ENCODE peak calls at places on chromosome 16, in six cellular contexts. F is GM23338, C is GM23248, E is MM.1S, P is HCT116, X is OCI-LY7. S is an unnamed sample.

GRCh38 chr16:65121870-65122723 is at the start of gene CDH11:
- DNase-seq in F (peak; percentile 78), C (peak; percentile 93), E (no peak), P (no peak), X (no peak), S (peak; percentile 93)

GRCh38 chr16:57013268-57013667 is 23.9 kb downstream of the NLRC5 start:
- DNase-seq in F (no peak), C (peak; percentile 76), E (no peak), P (no peak), X (no peak), S (no peak)

GRCh38 chr16:68786685-68787418 is 49.8 kb downstream of the CDH1 start:
- DNase-seq in F (no peak), C (peak; percentile 30), E (no peak), P (no peak), X (no peak), S (no peak)

GRCh38 chr16:84715854-84716253 is 16.1 kb downstream of the USP10 start:
- DNase-seq in F (no peak), C (no peak), E (no peak), P (no peak), X (no peak), S (no peak)

GRCh38 chr16:67967183-67967955 is 1.1 kb downstream of the SLC12A4 start:
- DNase-seq in F (no peak), C (peak; percentile 59), E (peak; percentile 17), P (no peak), X (peak; percentile 58), S (no peak)

GRCh38 chr16:10556240-10556639 is 24.2 kb downstream of the EMP2 start:
- DNase-seq in F (no peak), C (no peak), E (no peak), P (no peak), X (no peak), S (no peak)

GRCh38 chr16:6892961-6893360 is 439.7 kb upstream of the RBFOX1 start:
- DNase-seq in F (no peak), C (no peak), E (no peak), P (no peak), X (no peak), S (peak; percentile 18)

GRCh38 chr16:15502041-15502725 is 67.8 kb downstream of the BMERB1 start:
- DNase-seq in F (peak; percentile 26), C (peak; percentile 95), E (no peak), P (peak; percentile 95), X (no peak), S (no peak)

GRCh38 chr16:9139965-9140364 is 48.5 kb downstream of the HAPSTR1 start:
- DNase-seq in F (peak; percentile 86), C (peak; percentile 56), E (no peak), P (peak; percentile 59), X (peak; percentile 79), S (peak; percentile 39)

GRCh38 chr16:2081685-2082084 is 33.9 kb downstream of the TSC2 start:
- DNase-seq in F (no peak), C (no peak), E (no peak), P (no peak), X (no peak), S (no peak)

GRCh38 chr16:5001571-5001970 is 32.2 kb downstream of the NAGPA start:
- DNase-seq in F (no peak), C (no peak), E (no peak), P (no peak), X (no peak), S (no peak)

GRCh38 chr16:68744744-68745280 is 7.7 kb downstream of the CDH1 start:
- DNase-seq in F (peak; percentile 94), C (peak; percentile 56), E (no peak), P (peak; percentile 88), X (no peak), S (no peak)

GRCh38 chr16:71456801-71457200 is 5.2 kb downstream of the ZNF23 start:
- DNase-seq in F (no peak), C (no peak), E (no peak), P (no peak), X (no peak), S (no peak)

GRCh38 chr16:54628796-54629625 is 301.7 kb upstream of the IRX5 start:
- DNase-seq in F (no peak), C (no peak), E (no peak), P (no peak), X (no peak), S (no peak)

GRCh38 chr16:22206847-22207714 is 1.0 kb downstream of the EEF2K start:
- DNase-seq in F (peak; percentile 82), C (peak; percentile 87), E (peak; percentile 19), P (no peak), X (peak; percentile 65), S (peak; percentile 52)

GRCh38 chr16:51757124-51757470 is 606.0 kb upstream of the SALL1 start:
- DNase-seq in F (no peak), C (no peak), E (no peak), P (no peak), X (no peak), S (no peak)

GRCh38 chr16:58026705-58027340 is 1.3 kb downstream of the MMP15 start:
- DNase-seq in F (peak; percentile 52), C (no peak), E (no peak), P (no peak), X (no peak), S (peak; percentile 66)

GRCh38 chr16:3950343-3951193 is 70.1 kb upstream of the CREBBP start:
- DNase-seq in F (no peak), C (peak; percentile 99), E (no peak), P (no peak), X (no peak), S (no peak)

GRCh38 chr16:11587643-11588247 is 1.0 kb upstream of the LITAF start:
- DNase-seq in F (peak; percentile 33), C (no peak), E (no peak), P (no peak), X (no peak), S (no peak)

GRCh38 chr16:64365448-64365858 is 756.4 kb downstream of the CDH11 start:
- DNase-seq in F (no peak), C (peak; percentile 61), E (no peak), P (no peak), X (no peak), S (no peak)

GRCh38 chr16:66342294-66342900 is 24.1 kb upstream of the CDH5 start:
- DNase-seq in F (peak; percentile 79), C (peak; percentile 44), E (no peak), P (no peak), X (peak; percentile 35), S (peak; percentile 79)

GRCh38 chr16:84746231-84746630 is 46.4 kb downstream of the USP10 start:
- DNase-seq in F (no peak), C (no peak), E (no peak), P (no peak), X (no peak), S (no peak)

GRCh38 chr16:51951668-51952298 is 595.2 kb downstream of the TOX3 start:
- DNase-seq in F (peak; percentile 64), C (no peak), E (no peak), P (no peak), X (no peak), S (peak; percentile 41)

GRCh38 chr16:8583199-8583598 is 7.1 kb downstream of the TMEM114 start:
- DNase-seq in F (no peak), C (peak; percentile 53), E (no peak), P (no peak), X (no peak), S (no peak)

GRCh38 chr16:3656491-3657468 is 2.3 kb downstream of the DNASE1 start:
- DNase-seq in F (no peak), C (peak; percentile 12), E (no peak), P (no peak), X (no peak), S (no peak)

GRCh38 chr16:31409433-31409832 is 16.3 kb downstream of the ITGAD start:
- DNase-seq in F (no peak), C (peak; percentile 60), E (no peak), P (peak; percentile 19), X (no peak), S (no peak)

GRCh38 chr16:67014641-67015315 is 14.2 kb upstream of the CBFB start:
- DNase-seq in F (peak; percentile 29), C (no peak), E (no peak), P (no peak), X (no peak), S (no peak)

DNA sequence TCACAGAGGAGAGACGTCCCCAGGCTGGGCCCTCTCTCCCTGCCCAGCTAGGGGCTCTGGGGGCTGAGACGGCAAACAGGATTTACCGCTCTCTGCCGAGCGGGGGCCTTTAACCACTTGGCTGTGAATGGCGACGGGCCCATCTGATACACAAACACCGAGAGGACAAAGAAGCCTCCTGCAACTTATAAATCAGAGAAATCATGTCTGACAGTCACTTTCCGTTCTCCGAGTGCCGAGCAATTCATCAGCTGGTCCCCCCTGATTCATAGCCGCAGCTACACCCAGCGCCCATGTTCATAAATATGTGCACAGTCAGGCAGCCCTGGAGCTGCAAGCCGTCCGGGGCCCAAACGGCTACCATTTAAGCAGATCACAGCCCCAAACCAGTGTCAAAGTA is 154.4 kb downstream of the C16orf78 start:
- DNase-seq in F (no peak), C (peak; percentile 75), E (no peak), P (no peak), X (no peak), S (no peak)
- H3K4me2 ChIP-seq in F (no peak overlapping the region), C (peak overlapping the region; percentile 65), E (no peak overlapping the region), P (no peak overlapping the region), X (no peak overlapping the region), S (peak overlapping the region; percentile 4)

DNA sequence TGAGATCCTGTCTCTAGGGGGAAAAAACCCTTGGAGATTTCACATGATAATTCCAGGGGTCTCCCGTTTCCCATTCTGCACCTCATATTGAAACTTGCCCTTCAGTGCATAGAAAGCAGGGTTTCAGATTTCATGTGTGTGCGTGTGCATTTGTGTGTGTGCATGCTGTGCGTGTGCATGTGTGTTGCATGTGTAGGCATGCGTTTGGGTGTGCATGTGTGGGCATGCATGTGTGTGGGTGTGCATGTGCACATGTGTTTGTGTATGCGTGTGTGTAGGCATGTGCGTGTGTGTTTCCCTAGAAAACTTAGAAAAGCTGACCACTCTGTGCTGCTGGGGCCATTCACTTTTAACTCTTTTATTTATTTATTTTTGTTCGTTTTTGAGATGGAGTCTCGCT is 40.0 kb downstream of the IL21R start:
- DNase-seq in F (no peak), C (no peak), E (no peak), P (no peak), X (no peak), S (no peak)
- H3K27ac ChIP-seq in F (no peak overlapping the region), C (no peak overlapping the region), E (no peak overlapping the region), P (no peak overlapping the region), X (no peak overlapping the region), S (no peak overlapping the region)

DNA sequence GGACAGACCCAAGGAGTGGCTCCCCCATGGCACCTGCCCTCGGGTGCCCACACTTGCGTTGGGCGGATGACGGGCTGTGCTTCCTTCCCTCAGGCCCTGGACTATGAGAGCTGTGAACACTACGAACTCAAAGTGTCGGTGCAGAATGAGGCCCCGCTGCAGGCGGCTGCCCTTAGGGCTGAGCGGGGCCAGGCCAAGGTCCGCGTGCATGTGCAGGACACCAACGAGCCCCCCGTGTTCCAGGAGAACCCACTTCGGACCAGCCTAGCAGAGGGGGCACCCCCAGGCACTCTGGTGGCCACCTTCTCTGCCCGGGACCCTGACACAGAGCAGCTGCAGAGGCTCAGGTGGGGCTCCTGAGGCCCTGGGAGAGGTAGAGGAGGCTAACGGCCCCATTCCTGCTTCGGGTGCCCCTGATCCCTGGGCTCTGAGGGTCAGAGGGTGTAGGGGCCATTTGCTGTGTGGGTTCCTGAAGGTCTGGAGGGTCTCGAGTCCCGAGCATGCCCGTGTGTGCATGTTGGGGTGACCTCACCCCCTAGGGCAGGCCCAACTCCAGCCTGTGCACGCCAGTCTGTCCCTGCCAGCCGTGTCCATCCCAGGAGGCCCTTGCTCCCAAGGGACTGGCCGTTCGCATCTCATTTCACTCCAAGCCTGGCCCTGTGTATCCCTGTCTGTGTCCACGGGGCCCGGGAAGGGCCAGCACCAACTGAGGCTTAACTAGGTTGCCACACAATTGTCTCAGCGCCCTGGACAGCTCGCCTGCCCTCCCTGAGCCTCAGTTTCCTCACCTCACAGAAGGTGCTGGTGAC is 10.0 kb downstream of the SLC22A31 start:
- DNase-seq in F (no peak), C (no peak), E (no peak), P (no peak), X (no peak), S (peak; percentile 5)
- TF ChIP-seq EZH2phosphoT487 in F (no peak), C (no peak), E (no peak), P (no peak), X (no peak), S (no peak)

GRCh38 chr16:59527206-59527997 is 793.3 kb upstream of the GOT2 start:
- DNase-seq in F (no peak), C (no peak), E (no peak), P (no peak), X (no peak), S (no peak)
- H3K4me2 ChIP-seq in F (no peak overlapping the region), C (no peak overlapping the region), E (no peak overlapping the region), P (no peak overlapping the region), X (no peak overlapping the region), S (no peak overlapping the region)

S was measured in neural progenitor cell.